ENCODE peak calls at places on chromosome 13, in five cellular contexts. R, X, E, C and I are unnamed samples. For H3K4me1, the result is how much of the 10 kb centered on the place peaks cover.

GRCh38 chr13:104949840-104950805 is 1585.3 kb downstream of the EFNB2 start:
- DNase-seq in R (no peak), X (no peak), E (no peak), C (no peak), I (no peak)

GRCh38 chr13:72970956-72971355 is 87.8 kb upstream of the KLF5 start:
- DNase-seq in R (no peak), X (no peak), E (peak), C (no peak), I (no peak)

GRCh38 chr13:72804301-72804700 is 22.4 kb downstream of the PIBF1 start:
- DNase-seq in R (no peak), X (no peak), E (peak), C (no peak), I (no peak)

GRCh38 chr13:73216381-73216831 is 157.6 kb downstream of the KLF5 start:
- DNase-seq in R (no peak), X (no peak), E (no peak), C (no peak), I (no peak)

GRCh38 chr13:60617863-60618733 is 221.1 kb downstream of the TDRD3 start:
- DNase-seq in R (no peak), X (peak), E (peak), C (peak), I (no peak)

GRCh38 chr13:93859666-93860065 is 619.8 kb downstream of the DCT start:
- DNase-seq in R (no peak), X (no peak), E (no peak), C (no peak), I (no peak)

GRCh38 chr13:82847595-82847994 is 1034.7 kb downstream of the SLITRK1 start:
- DNase-seq in R (no peak), X (no peak), E (peak), C (no peak), I (no peak)

GRCh38 chr13:74210693-74211393 is 76.6 kb upstream of the KLF12 start:
- DNase-seq in R (no peak), X (no peak), E (no peak), C (no peak), I (no peak)

GRCh38 chr13:44523176-44524017 is 52.7 kb downstream of the TSC22D1 start:
- DNase-seq in R (peak), X (no peak), E (peak), C (peak), I (no peak)

GRCh38 chr13:111431241-111431640 is 110.8 kb downstream of the TEX29 start:
- DNase-seq in R (no peak), X (no peak), E (no peak), C (no peak), I (no peak)

GRCh38 chr13:47190696-47191095 is 293.8 kb upstream of the HTR2A start:
- DNase-seq in R (no peak), X (no peak), E (no peak), C (no peak), I (no peak)

GRCh38 chr13:96632536-96633320 is 361.5 kb downstream of the OXGR1 start:
- DNase-seq in R (no peak), X (no peak), E (no peak), C (no peak), I (no peak)

GRCh38 chr13:31236211-31236786 is 36.5 kb downstream of the B3GLCT start:
- DNase-seq in R (peak), X (peak), E (peak), C (peak), I (peak)

GRCh38 chr13:63427170-63427569 is 2011.5 kb upstream of the PCDH20 start:
- DNase-seq in R (no peak), X (no peak), E (no peak), C (no peak), I (no peak)

DNA sequence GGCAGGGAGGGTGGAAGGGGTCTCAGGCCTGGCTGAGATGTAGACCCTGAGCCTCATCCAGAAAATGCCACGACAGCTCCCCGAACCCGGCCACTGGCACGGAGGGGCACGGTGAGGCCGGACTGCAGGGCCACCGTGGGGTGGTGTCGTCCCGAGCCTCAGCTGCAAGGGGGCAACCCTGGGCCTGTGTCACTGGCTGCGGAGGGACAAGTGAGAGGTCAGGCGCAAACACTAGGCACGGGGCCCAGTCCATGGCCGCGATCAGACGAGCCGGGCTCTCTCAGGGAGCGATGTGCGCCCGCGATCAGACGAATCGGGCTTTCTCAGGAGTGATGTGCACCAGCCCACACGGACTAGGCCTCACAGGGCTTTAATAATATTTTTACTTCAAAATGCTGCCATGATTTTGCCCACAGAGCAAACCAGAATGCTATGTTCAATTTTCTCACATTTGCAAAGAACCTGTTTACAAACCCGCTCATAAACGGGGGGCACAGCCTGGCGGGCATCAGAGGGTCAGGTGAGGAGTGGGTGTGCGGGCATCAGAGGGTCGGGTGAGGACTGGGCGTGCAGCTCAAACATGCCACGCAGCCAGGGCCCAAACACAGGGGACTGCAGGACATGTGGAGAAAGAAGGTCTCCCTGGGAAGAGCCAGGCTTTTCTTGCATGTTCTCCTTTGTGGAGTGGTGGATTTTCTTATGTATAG is 42.6 kb upstream of the C13orf46 start:
- DNase-seq in R (no peak), X (no peak), E (no peak), C (no peak), I (no peak)
- H3K4me2 ChIP-seq in R (no peak), X (no peak), E (no peak), C (no peak), I (no peak)

GRCh38 chr13:50912851-50913250 is 3.3 kb downstream of the RNASEH2B start:
- DNase-seq in R (no peak), X (no peak), E (peak), C (no peak), I (no peak)
- H3K4me1 ChIP-seq in R (under half), X (under half), E (under half), C (under half), I (half or more)

GRCh38 chr13:51425410-51426042 is 27.3 kb downstream of the INTS6 start:
- DNase-seq in R (no peak), X (no peak), E (peak), C (no peak), I (no peak)

GRCh38 chr13:51422484-51422883 is 30.4 kb downstream of the INTS6 start:
- DNase-seq in R (no peak), X (no peak), E (no peak), C (no peak), I (no peak)

GRCh38 chr13:51432576-51432975 is 20.3 kb downstream of the INTS6 start:
- DNase-seq in R (no peak), X (no peak), E (no peak), C (no peak), I (no peak)

GRCh38 chr13:51423766-51424165 is 29.1 kb downstream of the INTS6 start:
- DNase-seq in R (no peak), X (no peak), E (no peak), C (no peak), I (no peak)

DNA sequence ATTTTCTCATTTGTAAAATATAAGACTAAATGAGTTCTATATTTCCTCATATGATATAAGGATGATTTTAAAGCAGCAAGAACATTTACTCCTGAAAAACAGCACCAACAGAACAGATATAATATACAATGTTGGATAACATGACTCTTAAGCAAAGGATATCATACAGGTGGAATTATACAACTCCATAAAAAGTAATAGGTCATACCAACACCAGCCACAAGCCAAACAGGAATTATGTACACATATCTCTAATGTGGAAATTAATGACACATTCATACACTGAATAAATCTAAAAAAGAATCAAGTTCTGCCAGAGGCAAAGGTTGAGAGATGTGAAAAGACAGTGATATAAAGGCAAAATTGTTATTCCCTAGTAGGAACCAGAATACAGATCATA is 25.9 kb downstream of the INTS6 start:
- DNase-seq in R (no peak), X (no peak), E (no peak), C (no peak), I (no peak)
- H3K4me3 ChIP-seq in R (no peak), X (no peak), E (no peak), C (no peak), I (no peak)

DNA sequence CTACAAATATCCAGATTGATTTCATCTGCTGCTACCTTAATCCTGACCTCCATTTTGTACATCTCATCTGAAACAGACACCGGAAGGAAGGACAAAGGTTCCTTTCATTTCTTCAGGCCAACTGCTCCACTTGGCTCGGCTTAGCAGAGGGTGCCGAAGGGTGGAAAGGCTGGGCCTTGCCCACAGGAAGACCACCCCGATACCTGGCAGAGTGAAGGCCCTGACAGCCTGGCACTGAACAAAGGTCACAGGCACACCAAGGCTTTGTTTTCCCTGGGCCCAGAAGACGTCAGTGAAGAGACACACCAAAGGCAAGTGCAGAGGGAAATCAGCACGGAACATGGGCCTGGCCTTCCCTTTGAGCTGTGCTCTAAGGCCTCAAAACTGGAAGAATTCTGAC is 71.5 kb downstream of the LATS2 start:
- DNase-seq in R (no peak), X (no peak), E (no peak), C (no peak), I (no peak)
- H3K4me2 ChIP-seq in R (no peak), X (no peak), E (no peak), C (no peak), I (no peak)

GRCh38 chr13:48979892-48980291 is 4.2 kb downstream of the FNDC3A start:
- DNase-seq in R (peak), X (no peak), E (no peak), C (no peak), I (peak)
- H3K4me1 ChIP-seq in R (under half), X (under half), E (under half), C (under half), I (under half)

GRCh38 chr13:102402292-102402691 is 444 bp upstream of the FGF14 start:
- DNase-seq in R (no peak), X (peak), E (peak), C (no peak), I (no peak)

GRCh38 chr13:102401755-102402154 is at the start of gene FGF14:
- DNase-seq in R (no peak), X (peak), E (no peak), C (no peak), I (no peak)

GRCh38 chr13:102399791-102400618 is 1.8 kb downstream of the FGF14 start:
- DNase-seq in R (peak), X (peak), E (peak), C (no peak), I (no peak)

GRCh38 chr13:102400619-102401125 is 1.2 kb downstream of the FGF14 start:
- DNase-seq in R (no peak), X (peak), E (peak), C (no peak), I (no peak)

DNA sequence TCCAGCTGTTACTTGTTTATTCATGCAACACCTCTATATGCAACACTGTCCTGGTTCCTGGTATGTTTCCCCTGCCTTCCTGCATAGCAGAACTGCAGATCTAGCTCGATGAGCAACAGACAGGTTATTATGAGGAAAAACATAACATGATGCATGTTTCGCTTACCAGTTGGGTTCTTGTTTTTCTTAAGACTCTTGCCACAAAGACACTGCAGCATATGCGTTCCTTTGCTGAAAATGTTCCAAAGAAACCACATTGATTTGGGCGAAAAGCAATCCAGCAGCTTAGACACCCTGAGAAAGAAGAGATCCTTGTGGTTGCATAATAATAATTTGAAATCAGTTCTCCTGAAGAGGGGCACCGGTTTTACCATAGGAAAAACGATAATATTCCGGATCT is 543 bp downstream of the FGF14 start:
- DNase-seq in R (no peak), X (no peak), E (no peak), C (no peak), I (no peak)
- H3K4me3 ChIP-seq in R (no peak), X (peak), E (peak), C (no peak), I (no peak)

GRCh38 chr13:53873558-53873957 is 844.9 kb downstream of the OLFM4 start:
- DNase-seq in R (no peak), X (no peak), E (no peak), C (no peak), I (no peak)
- H3K4me2 ChIP-seq in R (no peak), X (no peak), E (no peak), C (no peak), I (no peak)

GRCh38 chr13:109760372-109760771 is 26.0 kb downstream of the IRS2 start:
- DNase-seq in R (no peak), X (no peak), E (no peak), C (no peak), I (no peak)
- H3K4me1 ChIP-seq in R (under half), X (under half), E (under half), C (under half), I (under half)

GRCh38 chr13:36146513-36147276 is 15.5 kb upstream of the DCLK1 start:
- DNase-seq in R (no peak), X (no peak), E (no peak), C (no peak), I (no peak)
- H3K4me3 ChIP-seq in R (no peak), X (no peak), E (no peak), C (no peak), I (no peak)